ENCODE peak calls at places on chromosomes 5 and 9, in four cellular contexts. R is fibroblast of lung, K is transverse colon, D is endodermal cell. H is an unnamed sample.

GRCh38 chr5:10555134-10555733 is 8.6 kb upstream of the ANKRD33B start:
- DNase-seq in R (peak; percentile 89), D (no peak), K (no peak), H (no peak)

GRCh38 chr9:99389087-99390033 is 167.3 kb downstream of the SEC61B start:
- DNase-seq in K (no peak), D (no peak), R (peak; percentile 70), H (no peak)

GRCh38 chr5:113693621-113694130 is 180.2 kb downstream of the YTHDC2 start:
- DNase-seq in D (no peak), R (no peak), K (peak; percentile 10), H (no peak)

GRCh38 chr9:129987941-129988340 is 55.0 kb downstream of the FNBP1 start:
- DNase-seq in R (no peak), K (no peak), D (no peak), H (no peak)

GRCh38 chr9:89277043-89277442 is 34.0 kb upstream of the CKS2 start:
- DNase-seq in R (no peak), K (no peak), D (no peak), H (no peak)

GRCh38 chr5:123505633-123506032 is 6.3 kb upstream of the CSNK1G3 start:
- DNase-seq in K (peak; percentile 31), D (no peak), R (no peak), H (no peak)

GRCh38 chr5:67206381-67207328 is 10.1 kb upstream of the CD180 start:
- DNase-seq in D (no peak), K (peak; percentile 78), R (peak; percentile 98), H (no peak)

GRCh38 chr9:33136721-33137120 is 30.4 kb downstream of the B4GALT1 start:
- DNase-seq in R (no peak), D (no peak), K (no peak), H (peak; percentile 3)

GRCh38 chr9:127104465-127105311 is 17.7 kb downstream of the ANGPTL2 start:
- DNase-seq in D (no peak), K (no peak), R (no peak), H (no peak)

GRCh38 chr5:56152437-56152836 is 80.7 kb downstream of the ANKRD55 start:
- DNase-seq in K (no peak), R (no peak), D (no peak), H (no peak)

GRCh38 chr5:128227984-128228383 is 144.4 kb downstream of the SLC12A2 start:
- DNase-seq in R (peak; percentile 98), D (no peak), K (no peak), H (no peak)

GRCh38 chr5:137303509-137303908 is 195.6 kb downstream of the SPOCK1 start:
- DNase-seq in K (no peak), R (no peak), D (no peak), H (no peak)

GRCh38 chr9:134962998-134963364 is 45.3 kb upstream of the FCN1 start:
- DNase-seq in K (no peak), R (no peak), D (peak; percentile 35), H (peak; percentile 43)

GRCh38 chr5:114358329-114358728 is 3.5 kb upstream of the KCNN2 start:
- DNase-seq in D (no peak), K (no peak), R (no peak), H (no peak)

GRCh38 chr9:96383165-96383939 is at the start of gene SLC35D2:
- DNase-seq in R (peak; percentile 60), K (peak; percentile 87), D (peak; percentile 89), H (peak; percentile 79)

GRCh38 chr5:167576126-167576525 is 715.3 kb upstream of the WWC1 start:
- DNase-seq in K (no peak), R (no peak), D (no peak), H (no peak)

GRCh38 chr5:170280090-170280493 is 17.5 kb downstream of the LCP2 start:
- DNase-seq in R (no peak), K (no peak), D (peak; percentile 77), H (no peak)
- H3K4me1 ChIP-seq in R (no peaks in the 10 kb centered on the region), K (peaks cover 40% of the 10 kb centered on the region), D (peaks cover 14% of the 10 kb centered on the region), H (peaks cover 17% of the 10 kb centered on the region)

GRCh38 chr5:23053846-23054245 is 200.7 kb upstream of the CDH12 start:
- DNase-seq in R (no peak), D (no peak), K (no peak), H (no peak)
- TF ChIP-seq CTCF in R (no peak), D (no peak), K (no peak), H (no peak)

GRCh38 chr9:132858756-132859155 is 19.3 kb downstream of the AK8 start:
- DNase-seq in D (no peak), R (no peak), K (no peak), H (no peak)
- H3K4me1 ChIP-seq in D (no peaks in the 10 kb centered on the region), R (no peaks in the 10 kb centered on the region), K (peaks cover 19% of the 10 kb centered on the region), H (no peaks in the 10 kb centered on the region)

GRCh38 chr9:114096041-114096511 is 3.0 kb downstream of the KIF12 start:
- DNase-seq in D (peak; percentile 86), R (no peak), K (no peak), H (no peak)
- TF ChIP-seq CTCF in D (peak; percentile 79), R (no peak), K (no peak), H (no peak)

GRCh38 chr5:157509587-157509986 is 49.6 kb downstream of the NIPAL4 start:
- DNase-seq in R (no peak), D (no peak), K (no peak), H (no peak)

GRCh38 chr5:157510682-157511081 is 50.7 kb downstream of the NIPAL4 start:
- DNase-seq in R (no peak), K (no peak), D (no peak), H (no peak)

GRCh38 chr5:157514974-157515373 is 55.0 kb downstream of the NIPAL4 start:
- DNase-seq in K (no peak), D (no peak), R (no peak), H (no peak)

GRCh38 chr5:157513182-157513581 is 53.2 kb downstream of the NIPAL4 start:
- DNase-seq in D (no peak), R (no peak), K (peak; percentile 58), H (peak; percentile 49)

GRCh38 chr5:157511656-157512644 is 51.9 kb downstream of the NIPAL4 start:
- DNase-seq in R (peak; percentile 98), D (no peak), K (peak; percentile 80), H (peak; percentile 99)
- H3K4me1 ChIP-seq in R (peaks cover 21% of the 10 kb centered on the region), D (no peaks in the 10 kb centered on the region), K (peaks cover 52% of the 10 kb centered on the region), H (peaks cover 39% of the 10 kb centered on the region)

GRCh38 chr9:71911908-71912325 is 478 bp downstream of the C9orf85 start:
- DNase-seq in R (peak; percentile 63), D (no peak), K (no peak), H (no peak)

GRCh38 chr9:71909887-71910601 is 949 bp downstream of the ABHD17B start:
- DNase-seq in R (peak; percentile 39), D (peak; percentile 80), K (peak; percentile 68), H (peak; percentile 74)

GRCh38 chr9:71911061-71911907 is at the start of the genes ABHD17B and C9orf85:
- DNase-seq in D (peak; percentile 100), K (peak; percentile 99), R (peak; percentile 99), H (peak; percentile 99)

DNA sequence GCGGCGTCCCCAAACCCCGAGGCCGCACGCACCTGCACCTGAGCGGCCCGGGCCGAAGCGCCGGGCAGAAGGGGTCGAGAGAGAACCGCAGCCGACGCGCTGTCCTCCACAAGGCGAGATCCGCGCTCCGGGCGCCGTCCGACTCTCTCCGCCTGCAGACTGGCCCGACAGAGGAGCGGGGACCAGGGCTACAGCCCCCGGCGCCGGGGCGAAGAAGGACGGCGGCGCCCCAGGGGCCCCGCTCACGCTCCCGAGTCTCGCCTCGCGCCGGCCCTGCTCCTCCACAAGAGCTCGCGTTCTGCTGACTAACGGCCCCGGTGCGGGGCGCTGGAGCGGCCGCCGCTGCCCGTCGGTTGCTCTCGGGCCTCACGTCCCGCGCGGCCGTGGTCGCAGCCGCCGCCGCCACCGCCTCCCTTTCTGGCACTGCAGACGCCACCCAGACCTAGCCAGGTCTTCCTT is 362 bp downstream of the ABHD17B start:
- DNase-seq in K (no peak), D (no peak), R (no peak), H (peak; percentile 67)
- TF ChIP-seq CTCF in K (no peak), D (peak; percentile 8), R (no peak), H (no peak)

DNA sequence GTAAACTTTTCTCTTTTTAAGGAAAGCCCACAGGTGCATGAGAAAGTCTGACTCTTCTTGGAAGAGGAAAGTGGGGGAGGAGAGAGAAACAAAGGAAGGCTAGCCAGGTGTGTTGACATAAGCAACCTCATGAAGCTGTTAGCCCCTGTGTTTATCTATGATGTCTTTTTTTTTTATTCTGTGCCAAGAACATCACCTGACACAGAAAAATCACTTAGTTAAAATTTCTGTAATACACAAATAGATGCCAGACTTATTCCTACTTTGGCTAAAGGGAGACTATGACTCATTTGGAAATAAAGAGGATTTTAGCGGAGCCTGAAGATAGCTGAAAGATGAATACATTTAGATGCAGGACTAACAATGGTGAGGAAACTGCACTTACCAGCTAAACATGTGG is 58.3 kb downstream of the BAAT start:
- DNase-seq in D (no peak), R (peak; percentile 17), K (no peak), H (no peak)
- H3K4me1 ChIP-seq in D (no peaks in the 10 kb centered on the region), R (no peaks in the 10 kb centered on the region), K (peaks cover 6% of the 10 kb centered on the region), H (no peaks in the 10 kb centered on the region)

GRCh38 chr5:15655683-15656082 is 155.7 kb downstream of the FBXL7 start:
- DNase-seq in D (no peak), R (no peak), K (no peak), H (no peak)
- TF ChIP-seq CTCF in D (no peak), R (no peak), K (no peak), H (no peak)

DNA sequence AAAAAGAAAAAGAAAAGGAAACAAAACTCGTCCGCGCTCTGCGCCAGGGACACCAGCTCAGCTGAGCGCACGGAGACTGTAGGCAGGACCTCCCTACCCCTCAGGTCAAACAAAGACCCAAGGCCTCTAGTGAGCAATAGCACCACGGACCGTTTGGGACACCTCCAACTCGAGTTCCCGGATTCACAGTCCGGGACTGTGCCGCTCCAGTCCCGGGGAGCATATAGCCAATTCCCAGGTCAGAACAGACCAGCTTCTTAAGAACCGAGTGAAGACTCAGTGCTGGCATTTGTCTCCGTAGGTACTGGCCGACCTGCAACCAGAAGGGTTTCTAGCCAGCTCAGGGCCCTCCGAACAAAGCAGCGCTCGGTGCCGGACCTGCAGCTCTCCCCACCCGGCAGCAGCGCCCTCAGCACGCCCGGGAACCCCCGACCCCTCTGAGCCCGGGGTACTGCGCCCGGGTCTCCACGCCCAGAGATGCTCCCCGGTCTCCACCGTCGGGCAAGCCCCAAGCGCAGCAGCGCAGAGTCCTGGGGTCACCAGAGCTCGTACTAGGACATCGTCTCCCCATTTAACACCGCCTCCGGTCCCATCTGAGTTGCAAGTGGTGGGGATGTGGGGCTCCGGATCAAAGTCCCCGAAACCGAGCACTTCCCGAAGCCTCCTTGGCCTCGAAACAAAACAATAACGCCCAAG is 591 bp downstream of the ABCA1 start:
- DNase-seq in K (peak; percentile 44), R (peak; percentile 62), D (peak; percentile 85), H (peak; percentile 79)
- H3K4me1 ChIP-seq in K (peaks cover 46% of the 10 kb centered on the region), R (peaks cover 5% of the 10 kb centered on the region), D (peaks cover 3% of the 10 kb centered on the region), H (peaks cover 8% of the 10 kb centered on the region)

GRCh38 chr5:89401012-89401411 is 518.0 kb upstream of the MEF2C start:
- DNase-seq in D (no peak), R (no peak), K (no peak), H (no peak)
- TF ChIP-seq CTCF in D (no peak), R (no peak), K (no peak), H (no peak)

H was measured in tibial artery.